ENCODE peak calls at places on chromosomes 11 and 22, in four cellular contexts. R is astrocyte of the cerebellum, O is right lobe of liver, Y is right cardiac atrium. W is an unnamed sample.

GRCh38 chr11:64291746-64292457 is 800 bp downstream of the KCNK4 start:
- DNase-seq in R (no peak), O (no peak), Y (no peak), W (no peak)

GRCh38 chr22:32528984-32529982 is 54.7 kb downstream of the FBXO7 start:
- DNase-seq in R (peak), O (peak), Y (peak), W (peak)

GRCh38 chr22:22397875-22398524 is 110.5 kb downstream of the ZNF280B start:
- DNase-seq in R (no peak), O (no peak), Y (peak), W (no peak)

GRCh38 chr22:17633998-17634323 is 4.6 kb upstream of the BCL2L13 start:
- DNase-seq in R (no peak), O (no peak), Y (no peak), W (no peak)

GRCh38 chr22:17570851-17571631 is 7.7 kb downstream of the SLC25A18 start:
- DNase-seq in R (peak), O (peak), Y (peak), W (no peak)

GRCh38 chr11:13009476-13009920 is 382 bp downstream of the RASSF10 start:
- DNase-seq in R (no peak), O (no peak), Y (peak), W (no peak)

GRCh38 chr22:49829044-49829719 is 1.5 kb upstream of the BRD1 start:
- DNase-seq in R (no peak), O (no peak), Y (peak), W (no peak)

GRCh38 chr11:68314203-68314885 is 2.0 kb downstream of the LRP5 start:
- DNase-seq in R (no peak), O (no peak), Y (peak), W (no peak)

GRCh38 chr11:12802418-12803085 is 128.3 kb downstream of the TEAD1 start:
- DNase-seq in R (peak), O (peak), Y (peak), W (no peak)

GRCh38 chr11:122038543-122038942 is 77.5 kb downstream of the BLID start:
- DNase-seq in R (peak), O (no peak), Y (no peak), W (peak)

GRCh38 chr11:81658722-81659121 is 1074.9 kb downstream of the FAM181B start:
- DNase-seq in R (no peak), O (no peak), Y (no peak), W (no peak)

GRCh38 chr11:78635814-78636506 is 61.3 kb upstream of the NARS2 start:
- DNase-seq in R (no peak), O (no peak), Y (no peak), W (no peak)

GRCh38 chr22:20981787-20982562 is at the start of gene LZTR1:
- DNase-seq in R (peak), O (peak), Y (peak), W (peak)

GRCh38 chr22:30270841-30271240 is 4.2 kb upstream of the OSM start:
- DNase-seq in R (no peak), O (peak), Y (peak), W (no peak)

GRCh38 chr22:36858156-36858555 is 2.6 kb upstream of the NCF4 start:
- DNase-seq in R (no peak), O (no peak), Y (no peak), W (no peak)

GRCh38 chr11:19953342-19953741 is 206.9 kb downstream of the DBX1 start:
- DNase-seq in R (no peak), O (no peak), Y (no peak), W (no peak)

GRCh38 chr11:103494491-103494890 is 385.3 kb downstream of the DYNC2H1 start:
- DNase-seq in R (no peak), O (no peak), Y (peak), W (no peak)

GRCh38 chr11:61460474-61460881 is 30.6 kb downstream of the SDHAF2 start:
- DNase-seq in R (peak), O (no peak), Y (no peak), W (no peak)

GRCh38 chr22:50274311-50274710 is 4.1 kb upstream of the MAPK11 start:
- DNase-seq in R (no peak), O (peak), Y (peak), W (no peak)

GRCh38 chr11:131867457-131868257 is 497.2 kb downstream of the NTM start:
- DNase-seq in R (peak), O (peak), Y (peak), W (peak)

GRCh38 chr11:71420455-71421241 is 27.5 kb downstream of the DHCR7 start:
- DNase-seq in R (no peak), O (no peak), Y (no peak), W (peak)

GRCh38 chr11:84922836-84923235 is 704.3 kb downstream of the DLG2 start:
- DNase-seq in R (no peak), O (no peak), Y (peak), W (no peak)

GRCh38 chr11:104534268-104534667 is 364.0 kb downstream of the CASP12 start:
- DNase-seq in R (peak), O (no peak), Y (no peak), W (peak)

GRCh38 chr11:77874206-77874605 is 53.3 kb downstream of the AAMDC start:
- DNase-seq in R (no peak), O (no peak), Y (no peak), W (no peak)

DNA sequence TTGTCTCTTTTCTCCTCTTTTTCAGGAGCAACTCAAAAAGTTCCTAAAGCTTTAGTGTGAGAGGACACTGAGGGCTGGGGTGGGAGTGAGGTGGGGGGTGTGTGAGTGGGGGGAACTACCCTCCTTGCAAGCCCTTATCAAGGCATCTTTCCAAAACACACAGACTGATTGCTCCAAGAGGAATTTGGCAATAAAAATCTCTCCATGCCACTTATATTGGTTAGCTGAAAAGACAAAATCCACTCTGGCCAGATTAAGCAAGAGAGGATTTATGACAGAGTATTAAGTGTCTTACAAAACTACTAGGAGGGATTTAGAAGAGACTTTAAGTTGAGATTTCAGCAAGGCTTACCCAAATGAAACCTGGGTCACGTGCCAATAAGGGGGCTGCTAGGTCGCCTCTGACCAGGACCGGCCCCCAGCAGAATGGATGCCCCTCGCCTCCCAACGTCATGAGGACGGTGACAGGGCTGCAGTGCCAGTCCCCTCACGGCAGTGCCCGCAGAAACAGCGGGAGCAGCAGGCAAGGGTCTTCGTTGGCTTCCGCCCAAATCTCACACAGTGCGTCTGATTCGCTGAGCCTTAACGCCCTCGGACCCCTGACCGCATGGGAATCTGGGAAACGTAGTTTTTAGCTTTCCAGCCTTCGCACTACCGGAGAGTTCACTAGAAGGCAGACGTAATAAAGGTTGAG is 22.1 kb upstream of the CTR9 start:
- DNase-seq in R (no peak), O (no peak), Y (no peak), W (no peak)
- H3K4me3 ChIP-seq in R (no peak), O (no peak), Y (no peak), W (no peak)

DNA sequence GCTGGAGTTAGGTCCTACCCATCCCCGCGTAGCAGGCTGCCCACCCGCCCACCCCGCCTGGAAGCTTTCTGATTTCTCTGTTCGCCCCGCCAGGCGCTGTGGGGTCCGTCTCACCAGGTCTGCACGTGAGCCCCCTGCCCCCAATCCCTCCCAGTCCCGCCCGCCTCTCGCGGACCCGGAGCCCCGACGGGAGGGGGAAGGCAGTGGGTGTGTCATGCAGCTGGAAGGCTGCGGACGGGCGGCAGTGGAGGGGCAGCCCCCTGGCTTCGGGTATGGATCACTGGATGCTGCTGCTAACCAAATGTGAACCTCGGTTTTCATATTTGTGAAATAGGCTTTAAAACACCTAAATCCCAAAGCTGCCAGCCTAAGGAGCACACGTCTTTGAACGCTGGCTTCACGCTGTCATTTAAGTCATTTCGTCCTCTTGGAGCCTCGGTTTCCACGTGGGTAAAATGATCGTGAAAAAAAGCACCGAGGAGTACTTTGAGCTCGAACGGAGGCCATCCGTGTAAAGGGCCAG is 568 bp upstream of the BIK start:
- DNase-seq in R (no peak), O (no peak), Y (no peak), W (no peak)
- H3K4me3 ChIP-seq in R (peak), O (peak), Y (peak), W (peak)

GRCh38 chr11:8017894-8018741 is 31.0 kb downstream of the EIF3F start:
- DNase-seq in R (no peak), O (no peak), Y (peak), W (no peak)
- H3K4me3 ChIP-seq in R (peak), O (no peak), Y (peak), W (peak)

DNA sequence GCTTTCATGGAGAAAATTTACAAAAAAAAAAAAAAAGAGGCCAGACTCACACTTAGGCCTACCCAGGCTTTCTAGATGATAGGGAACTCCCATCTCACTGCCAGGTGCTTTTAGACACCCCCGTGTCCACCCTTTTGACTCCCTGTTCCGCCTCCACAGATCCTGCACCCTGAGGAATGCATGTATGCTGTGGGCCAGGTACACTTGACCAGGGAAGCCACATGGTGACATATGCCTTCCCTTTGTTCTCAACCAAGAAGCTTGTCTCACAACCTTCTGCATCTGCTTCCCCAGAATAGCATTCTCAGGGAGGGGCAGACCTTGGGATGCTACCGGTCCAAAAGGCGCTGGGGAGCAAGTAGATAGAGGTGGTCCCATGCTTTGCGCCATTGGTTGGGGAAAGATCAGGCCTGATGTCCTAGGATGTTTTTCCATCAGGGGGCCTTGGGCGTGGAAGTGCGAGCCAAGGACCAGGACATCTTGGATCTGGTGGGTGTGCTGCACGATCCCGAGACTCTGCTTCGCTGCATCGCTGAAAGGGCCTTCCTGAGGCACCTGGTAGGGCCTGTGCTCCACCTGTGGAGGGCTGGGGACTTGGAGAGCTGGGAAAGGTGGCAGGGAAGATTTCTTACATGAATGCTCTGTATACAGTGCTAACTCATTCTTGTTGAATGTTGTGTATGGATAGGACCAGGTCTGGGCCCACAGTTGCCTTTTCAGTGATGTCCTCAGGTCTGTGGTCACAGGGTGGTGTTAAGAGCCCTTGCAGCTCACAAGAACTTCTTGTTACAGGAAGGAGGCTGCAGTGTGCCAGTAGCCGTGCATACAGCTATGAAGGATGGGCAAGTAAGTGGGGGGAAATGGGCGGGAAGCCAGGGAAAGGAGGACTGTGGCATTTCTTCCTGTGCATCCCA is 7.5 kb downstream of the HMBS start:
- DNase-seq in R (no peak), O (no peak), Y (peak), W (no peak)
- H3K4me3 ChIP-seq in R (peak), O (no peak), Y (no peak), W (peak)

DNA sequence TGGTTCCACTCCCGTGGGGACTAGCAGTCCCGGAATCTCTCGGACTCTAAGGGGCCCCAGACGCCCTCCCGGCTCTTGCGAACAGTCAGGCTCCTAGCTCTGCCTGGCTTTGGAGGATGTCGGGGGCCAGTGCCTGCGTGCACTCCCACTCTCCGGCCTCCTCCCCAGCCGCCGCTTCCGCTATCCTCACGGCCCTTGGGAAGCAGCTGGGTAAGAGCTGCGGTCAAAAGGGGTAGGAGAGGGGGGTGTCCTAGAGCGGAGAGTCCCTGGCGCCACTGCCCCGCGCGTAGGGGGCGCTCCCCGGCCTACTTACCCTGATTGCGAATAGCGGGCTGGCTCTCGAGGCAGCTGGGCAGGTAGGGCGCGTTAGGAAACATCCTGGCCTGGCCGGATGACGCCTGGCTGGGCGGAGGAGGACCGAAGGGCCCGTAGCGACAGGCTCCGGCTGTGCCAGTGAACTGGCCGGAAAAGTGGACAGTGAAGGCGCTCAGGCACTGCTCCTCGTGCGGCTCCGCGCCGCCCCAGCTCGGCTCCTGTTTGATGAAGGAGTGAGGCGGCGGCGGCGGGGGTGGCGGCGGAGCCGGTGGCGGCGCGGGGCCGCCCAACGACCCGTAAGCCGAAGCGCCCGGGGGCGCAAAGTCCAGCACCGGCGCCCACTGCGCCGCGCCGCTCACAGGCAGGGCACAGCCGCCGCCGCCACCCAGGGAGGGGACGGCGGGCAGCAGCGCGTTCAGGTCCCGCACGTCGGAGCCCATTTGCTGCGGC is 770 bp downstream of the WT1 start:
- DNase-seq in R (no peak), O (no peak), Y (peak), W (no peak)
- H3K4me3 ChIP-seq in R (no peak), O (no peak), Y (peak), W (no peak)

W was measured in AG04450.